ENCODE peak calls at places on chromosomes 16 and 17, in four cellular contexts. N is activated B cell treated with CpG ODN at 0.5 μM for 24 hours; I is endothelial cell; H is CD4-positive, alpha-beta T cell. B is an unnamed sample.

GRCh38 chr17:38912221-38912813 is 13.1 kb upstream of the LASP1NB start:
- DNase-seq in H (no peak), I (no peak), N (no peak), B (no peak)

GRCh38 chr16:75763250-75763649 is 37.0 kb upstream of the CPHXL start:
- DNase-seq in I (no peak), N (no peak), H (no peak), B (no peak)

GRCh38 chr16:58194790-58195189 is 3.1 kb downstream of the CSNK2A2 start:
- DNase-seq in I (no peak), N (no peak), H (no peak), B (no peak)

GRCh38 chr17:34126965-34127364 is 128.1 kb upstream of the CCL2 start:
- DNase-seq in I (no peak), H (no peak), N (no peak), B (no peak)

GRCh38 chr17:81834831-81835267 is at the start of gene PPP1R27:
- DNase-seq in H (no peak), N (no peak), I (no peak), B (no peak)

GRCh38 chr17:54372071-54372720 is 528.5 kb upstream of the TOM1L1 start:
- DNase-seq in N (no peak), H (no peak), I (no peak), B (no peak)

GRCh38 chr17:78237403-78238012 is 6.1 kb downstream of the TMEM235 start:
- DNase-seq in H (no peak), I (no peak), N (no peak), B (no peak)

GRCh38 chr17:79907217-79907715 is 68.0 kb upstream of the CBX4 start:
- DNase-seq in I (no peak), H (no peak), N (no peak), B (no peak)

GRCh38 chr17:28961391-28961790 is 10.1 kb upstream of the PHF12 start:
- DNase-seq in H (no peak), N (no peak), I (no peak), B (no peak)

GRCh38 chr16:29791845-29792797 is 1.6 kb downstream of the KIF22 start:
- DNase-seq in N (no peak), I (no peak), H (no peak), B (no peak)

GRCh38 chr17:70187383-70187782 is 18.1 kb downstream of the KCNJ2 start:
- DNase-seq in N (no peak), H (no peak), I (no peak), B (no peak)

GRCh38 chr17:17822189-17822978 is 14.4 kb downstream of the SREBF1 start:
- DNase-seq in N (no peak), I (no peak), H (no peak), B (no peak)

GRCh38 chr16:87853411-87854052 is 15.8 kb downstream of the SLC7A5 start:
- DNase-seq in N (peak), H (peak), I (peak), B (peak)

GRCh38 chr16:58638148-58639036 is 8.8 kb upstream of the CNOT1 start:
- DNase-seq in N (no peak), I (peak), H (no peak), B (no peak)

GRCh38 chr17:43365356-43365755 is 33.4 kb upstream of the ARL4D start:
- DNase-seq in N (no peak), H (no peak), I (no peak), B (no peak)

GRCh38 chr16:65070831-65071230 is 51.0 kb downstream of the CDH11 start:
- DNase-seq in H (no peak), N (no peak), I (no peak), B (no peak)

GRCh38 chr17:42754782-42755181 is 6.2 kb upstream of the RAMP2 start:
- DNase-seq in I (no peak), N (no peak), H (no peak), B (no peak)

GRCh38 chr16:14146445-14146844 is 75.3 kb downstream of the MRTFB start:
- DNase-seq in I (no peak), H (no peak), N (no peak), B (no peak)

GRCh38 chr16:10921536-10922327 is 20.5 kb downstream of the DEXI start:
- DNase-seq in H (no peak), I (no peak), N (no peak), B (no peak)

GRCh38 chr17:51097708-51098446 is 22.8 kb downstream of the SPAG9 start:
- DNase-seq in N (no peak), H (no peak), I (no peak), B (no peak)

GRCh38 chr16:48531011-48531962 is 78.7 kb downstream of the N4BP1 start:
- DNase-seq in N (no peak), I (no peak), H (no peak), B (no peak)

GRCh38 chr17:38551121-38551520 is 54.6 kb downstream of the SRCIN1 start:
- DNase-seq in I (no peak), H (no peak), N (no peak), B (no peak)

GRCh38 chr16:53744449-53744848 is 40.5 kb downstream of the FTO start:
- DNase-seq in N (no peak), H (no peak), I (no peak), B (no peak)

GRCh38 chr16:53741546-53741945 is 37.6 kb downstream of the FTO start:
- DNase-seq in H (no peak), N (no peak), I (no peak), B (no peak)

GRCh38 chr16:53743149-53743566 is 39.2 kb downstream of the FTO start:
- DNase-seq in N (no peak), I (peak), H (peak), B (no peak)

GRCh38 chr16:53745126-53745525 is 41.2 kb downstream of the FTO start:
- DNase-seq in I (no peak), N (no peak), H (no peak), B (no peak)

DNA sequence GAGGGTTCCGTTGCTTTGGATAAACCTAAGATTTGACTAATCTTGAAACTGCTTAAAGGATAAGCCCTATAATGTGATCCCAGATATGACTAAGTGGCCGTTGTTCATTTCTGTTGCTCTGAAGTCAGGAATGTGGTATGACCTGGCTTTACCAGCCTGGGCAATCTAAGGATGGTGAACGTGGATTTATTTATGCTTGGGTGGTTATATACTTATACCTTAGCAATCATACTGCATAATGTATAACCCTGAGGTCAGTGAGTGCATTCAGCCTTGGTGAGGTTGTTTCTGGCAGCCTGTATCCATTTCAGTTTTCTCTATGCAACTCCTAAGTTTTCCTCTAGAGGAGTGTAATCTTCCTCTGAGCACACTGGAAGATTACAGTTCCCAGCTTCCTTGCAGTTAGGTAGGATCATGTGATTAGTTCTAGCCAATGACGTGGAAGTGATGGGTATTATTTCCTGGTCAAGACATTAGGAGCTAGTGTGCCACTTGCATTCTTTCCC is 41.9 kb downstream of the FTO start:
- DNase-seq in I (no peak), H (no peak), N (no peak), B (no peak)
- TF ChIP-seq CTCF in I (no peak), H (no peak), N (no peak), B (no peak)

DNA sequence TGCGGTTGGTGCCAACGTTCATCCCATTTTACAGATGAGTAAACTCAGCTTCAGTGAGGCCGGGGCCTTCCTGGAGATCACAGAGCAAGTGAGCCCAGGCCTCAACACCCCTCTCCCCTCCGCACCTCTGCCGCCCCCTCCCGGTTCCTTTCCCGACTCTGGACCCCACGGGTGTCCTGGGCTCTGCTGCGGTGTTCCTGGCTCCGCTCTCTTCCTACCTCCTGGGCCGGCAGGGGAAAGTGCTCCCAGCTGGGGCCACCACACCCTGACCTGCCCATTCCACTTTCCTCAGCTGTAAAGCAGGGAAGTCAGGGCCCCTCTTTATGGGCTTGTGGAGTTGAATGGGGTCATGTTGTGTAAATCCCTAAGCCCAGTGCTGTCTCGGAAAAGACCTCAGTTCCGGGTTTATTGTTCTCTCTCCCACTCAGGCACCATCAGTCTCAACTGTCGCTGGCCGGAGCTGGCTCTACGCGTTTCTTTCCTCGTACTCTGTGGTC is 21.9 kb upstream of the ACSF3 start:
- DNase-seq in N (no peak), H (no peak), I (no peak), B (no peak)
- TF ChIP-seq CTCF in N (no peak), H (no peak), I (no peak), B (no peak)

GRCh38 chr16:85592700-85593502 is 20.2 kb upstream of the GSE1 start:
- DNase-seq in H (no peak), N (no peak), I (no peak), B (no peak)
- TF ChIP-seq CTCF in H (no peak), N (no peak), I (no peak), B (no peak)

DNA sequence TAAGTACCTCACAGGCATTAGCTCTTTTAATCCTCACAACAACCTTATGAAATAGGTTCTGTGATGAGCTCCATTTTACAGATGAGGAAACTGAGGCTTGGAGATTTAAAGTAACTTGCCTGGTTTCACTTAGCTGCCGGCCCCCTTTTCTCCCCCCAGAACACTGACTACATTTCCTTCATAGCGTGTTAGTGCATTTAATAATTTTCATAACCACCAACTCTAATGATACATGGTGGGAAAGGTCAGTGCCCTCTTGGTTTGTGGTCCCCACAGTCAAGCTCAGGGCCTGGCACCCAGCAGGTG is 16.5 kb upstream of the RHOT1 start:
- DNase-seq in N (no peak), H (no peak), I (no peak), B (no peak)
- TF ChIP-seq CTCF in N (no peak), H (no peak), I (no peak), B (no peak)

GRCh38 chr16:49644143-49644460 is 211.8 kb downstream of the ZNF423 start:
- DNase-seq in H (no peak), N (no peak), I (no peak), B (no peak)
- TF ChIP-seq CTCF in H (no peak), N (no peak), I (no peak), B (no peak)

DNA sequence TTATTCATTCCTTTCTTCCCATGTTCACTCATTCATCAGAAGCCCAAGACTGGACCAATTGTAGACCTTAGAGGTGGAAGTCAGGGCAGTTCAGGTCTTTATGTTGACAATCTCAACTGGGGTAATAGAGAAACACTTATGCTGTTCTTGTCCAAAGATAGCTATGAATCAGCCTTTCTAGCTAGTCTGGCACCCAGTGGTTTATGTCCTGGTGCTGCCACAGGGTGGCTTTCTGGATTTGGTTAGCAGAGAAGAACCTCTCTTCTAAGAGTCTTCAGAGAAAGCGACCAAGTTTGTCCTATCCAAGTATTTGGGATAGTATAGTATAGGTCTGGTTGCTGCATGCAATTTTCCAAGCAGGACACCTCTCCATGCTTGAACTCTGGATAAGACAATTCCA is 83.3 kb downstream of the NOG start:
- DNase-seq in H (no peak), I (no peak), N (no peak), B (no peak)
- TF ChIP-seq CTCF in H (no peak), I (no peak), N (no peak), B (no peak)

GRCh38 chr16:67249762-67250327 is 1.1 kb downstream of the SLC9A5 start:
- DNase-seq in N (no peak), I (no peak), H (no peak), B (no peak)

GRCh38 chr16:67249178-67249759 is 490 bp downstream of the SLC9A5 start:
- DNase-seq in I (no peak), N (no peak), H (no peak), B (no peak)

GRCh38 chr16:67254809-67255552 is 6.2 kb downstream of the SLC9A5 start:
- DNase-seq in I (no peak), N (no peak), H (no peak), B (no peak)

GRCh38 chr16:67255553-67256030 is 6.8 kb downstream of the SLC9A5 start:
- DNase-seq in I (no peak), N (no peak), H (no peak), B (no peak)

DNA sequence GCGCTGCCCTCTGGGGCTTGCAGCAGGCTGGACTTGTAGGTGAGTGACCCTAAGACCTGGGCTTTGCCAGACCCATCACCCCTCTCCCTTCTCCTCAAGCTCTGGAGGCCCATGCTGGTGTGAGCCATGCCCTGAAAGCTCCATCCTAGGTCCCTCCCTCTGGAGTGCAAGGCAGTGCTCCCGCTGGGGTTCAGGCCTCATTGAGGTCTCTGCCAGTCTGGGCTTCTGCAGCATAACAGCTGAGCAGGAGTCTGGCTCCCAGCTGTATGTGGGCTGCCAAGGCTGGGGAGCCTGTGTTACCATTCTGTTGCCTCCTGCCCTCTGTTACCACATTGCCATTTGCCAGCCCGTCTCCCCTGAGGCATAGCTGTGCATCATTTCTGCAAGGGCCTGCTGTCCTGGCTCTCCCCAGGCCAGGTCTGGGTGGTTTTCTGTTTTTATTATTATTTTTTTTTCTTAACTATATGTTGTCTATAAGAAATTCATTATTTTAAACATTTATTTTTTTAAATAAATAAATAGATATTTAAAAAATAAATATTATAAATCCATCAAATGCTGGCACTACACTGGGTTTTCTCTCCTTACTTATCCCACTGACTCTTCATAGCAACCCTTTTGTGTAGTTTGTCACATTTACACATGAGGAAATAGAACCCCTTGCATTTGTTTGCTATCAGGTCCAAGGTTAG is 4.2 kb downstream of the SLC9A5 start:
- DNase-seq in I (no peak), N (no peak), H (no peak), B (no peak)
- TF ChIP-seq CTCF in I (no peak), N (no peak), H (no peak), B (no peak)

GRCh38 chr16:67015317-67015731 is 13.6 kb upstream of the CBFB start:
- DNase-seq in I (no peak), H (no peak), N (no peak), B (no peak)
- TF ChIP-seq CTCF in I (no peak), H (no peak), N (no peak), B (no peak)

B was measured in progenitor cell of endocrine pancreas.